ENCODE peak calls at places on chromosomes 16 and 17, in seven cellular contexts. One of them, this sample, is unnamed.
A peak's percentile ranks its signal among the peaks of the same experiment; 100 is the strongest.

GRCh38 chr16:8782673-8783072 is 14.8 kb downstream of the TMEM186 start:
- DNase-seq in psoas muscle: no peak
- DNase-seq in HL-60: no peak
- DNase-seq in Calu3: no peak
- DNase-seq in stimulated activated CD4-positive, alpha-beta T cell treated with anti-CD3 and anti-CD28 coated beads, Interleukin-2, amount 100 ng/mL, for 48 hours: no peak
- DNase-seq in astrocyte of the spinal cord: no peak
- DNase-seq in endothelial cell: no peak
- DNase-seq in this sample: no peak

GRCh38 chr17:29677139-29677834 is 54.6 kb upstream of the CORO6 start:
- DNase-seq in psoas muscle: peak; percentile 87
- DNase-seq in HL-60: no peak
- DNase-seq in Calu3: no peak
- DNase-seq in stimulated activated CD4-positive, alpha-beta T cell treated with anti-CD3 and anti-CD28 coated beads, Interleukin-2, amount 100 ng/mL, for 48 hours: no peak
- DNase-seq in astrocyte of the spinal cord: no peak
- DNase-seq in endothelial cell: no peak
- DNase-seq in this sample: no peak

GRCh38 chr17:7312432-7313027 is 2.6 kb downstream of the GPS2 start:
- DNase-seq in psoas muscle: no peak
- DNase-seq in HL-60: no peak
- DNase-seq in Calu3: no peak
- DNase-seq in stimulated activated CD4-positive, alpha-beta T cell treated with anti-CD3 and anti-CD28 coated beads, Interleukin-2, amount 100 ng/mL, for 48 hours: no peak
- DNase-seq in astrocyte of the spinal cord: no peak
- DNase-seq in endothelial cell: no peak
- DNase-seq in this sample: no peak

GRCh38 chr17:13272296-13272695 is 254.5 kb upstream of the ELAC2 start:
- DNase-seq in psoas muscle: no peak
- DNase-seq in HL-60: no peak
- DNase-seq in Calu3: no peak
- DNase-seq in stimulated activated CD4-positive, alpha-beta T cell treated with anti-CD3 and anti-CD28 coated beads, Interleukin-2, amount 100 ng/mL, for 48 hours: no peak
- DNase-seq in astrocyte of the spinal cord: no peak
- DNase-seq in endothelial cell: no peak
- DNase-seq in this sample: no peak

GRCh38 chr16:68356249-68356918 is 45.6 kb downstream of the PRMT7 start:
- DNase-seq in psoas muscle: no peak
- DNase-seq in HL-60: peak; percentile 92
- DNase-seq in Calu3: no peak
- DNase-seq in stimulated activated CD4-positive, alpha-beta T cell treated with anti-CD3 and anti-CD28 coated beads, Interleukin-2, amount 100 ng/mL, for 48 hours: peak; percentile 48
- DNase-seq in astrocyte of the spinal cord: peak; percentile 15
- DNase-seq in endothelial cell: no peak
- DNase-seq in this sample: no peak

GRCh38 chr17:58184308-58184985 is 8.1 kb upstream of the EPX start:
- DNase-seq in psoas muscle: no peak
- DNase-seq in HL-60: peak; percentile 88
- DNase-seq in Calu3: no peak
- DNase-seq in stimulated activated CD4-positive, alpha-beta T cell treated with anti-CD3 and anti-CD28 coated beads, Interleukin-2, amount 100 ng/mL, for 48 hours: no peak
- DNase-seq in astrocyte of the spinal cord: peak; percentile 67
- DNase-seq in endothelial cell: no peak
- DNase-seq in this sample: peak; percentile 86

GRCh38 chr17:57363998-57364645 is 107.8 kb downstream of the MSI2 start:
- DNase-seq in psoas muscle: no peak
- DNase-seq in HL-60: no peak
- DNase-seq in Calu3: no peak
- DNase-seq in stimulated activated CD4-positive, alpha-beta T cell treated with anti-CD3 and anti-CD28 coated beads, Interleukin-2, amount 100 ng/mL, for 48 hours: no peak
- DNase-seq in astrocyte of the spinal cord: peak; percentile 15
- DNase-seq in endothelial cell: no peak
- DNase-seq in this sample: no peak

GRCh38 chr17:35046740-35047283 is 16.7 kb downstream of the RFFL start:
- DNase-seq in psoas muscle: no peak
- DNase-seq in HL-60: no peak
- DNase-seq in Calu3: peak; percentile 43
- DNase-seq in stimulated activated CD4-positive, alpha-beta T cell treated with anti-CD3 and anti-CD28 coated beads, Interleukin-2, amount 100 ng/mL, for 48 hours: peak; percentile 55
- DNase-seq in astrocyte of the spinal cord: peak; percentile 88
- DNase-seq in endothelial cell: no peak
- DNase-seq in this sample: peak; percentile 86

GRCh38 chr16:85383836-85384825 is 229.0 kb upstream of the GSE1 start:
- DNase-seq in psoas muscle: peak; percentile 50
- DNase-seq in HL-60: no peak
- DNase-seq in Calu3: no peak
- DNase-seq in stimulated activated CD4-positive, alpha-beta T cell treated with anti-CD3 and anti-CD28 coated beads, Interleukin-2, amount 100 ng/mL, for 48 hours: no peak
- DNase-seq in astrocyte of the spinal cord: no peak
- DNase-seq in endothelial cell: no peak
- DNase-seq in this sample: no peak

GRCh38 chr16:12467418-12468210 is 336.1 kb downstream of the CPPED1 start:
- DNase-seq in psoas muscle: no peak
- DNase-seq in HL-60: no peak
- DNase-seq in Calu3: no peak
- DNase-seq in stimulated activated CD4-positive, alpha-beta T cell treated with anti-CD3 and anti-CD28 coated beads, Interleukin-2, amount 100 ng/mL, for 48 hours: no peak
- DNase-seq in astrocyte of the spinal cord: no peak
- DNase-seq in endothelial cell: no peak
- DNase-seq in this sample: no peak

GRCh38 chr16:81524382-81524781 is 79.8 kb downstream of the CMIP start:
- DNase-seq in psoas muscle: peak; percentile 26
- DNase-seq in HL-60: no peak
- DNase-seq in Calu3: no peak
- DNase-seq in stimulated activated CD4-positive, alpha-beta T cell treated with anti-CD3 and anti-CD28 coated beads, Interleukin-2, amount 100 ng/mL, for 48 hours: no peak
- DNase-seq in astrocyte of the spinal cord: no peak
- DNase-seq in endothelial cell: no peak
- DNase-seq in this sample: no peak

GRCh38 chr17:62188713-62189112 is 123.6 kb upstream of the MED13 start:
- DNase-seq in psoas muscle: no peak
- DNase-seq in HL-60: no peak
- DNase-seq in Calu3: peak; percentile 61
- DNase-seq in stimulated activated CD4-positive, alpha-beta T cell treated with anti-CD3 and anti-CD28 coated beads, Interleukin-2, amount 100 ng/mL, for 48 hours: no peak
- DNase-seq in astrocyte of the spinal cord: no peak
- DNase-seq in endothelial cell: no peak
- DNase-seq in this sample: no peak

GRCh38 chr17:21214777-21215541 is 998 bp upstream of the TMEM11 start:
- DNase-seq in psoas muscle: peak; percentile 66
- DNase-seq in HL-60: peak; percentile 28
- DNase-seq in Calu3: peak; percentile 2
- DNase-seq in stimulated activated CD4-positive, alpha-beta T cell treated with anti-CD3 and anti-CD28 coated beads, Interleukin-2, amount 100 ng/mL, for 48 hours: no peak
- DNase-seq in astrocyte of the spinal cord: no peak
- DNase-seq in endothelial cell: peak; percentile 31
- DNase-seq in this sample: no peak

GRCh38 chr16:13441675-13442074 is 478.3 kb upstream of the ERCC4 start:
- DNase-seq in psoas muscle: no peak
- DNase-seq in HL-60: no peak
- DNase-seq in Calu3: no peak
- DNase-seq in stimulated activated CD4-positive, alpha-beta T cell treated with anti-CD3 and anti-CD28 coated beads, Interleukin-2, amount 100 ng/mL, for 48 hours: no peak
- DNase-seq in astrocyte of the spinal cord: no peak
- DNase-seq in endothelial cell: no peak
- DNase-seq in this sample: no peak

GRCh38 chr17:65742433-65743312 is 181.2 kb upstream of the AXIN2 start:
- DNase-seq in psoas muscle: no peak
- DNase-seq in HL-60: no peak
- DNase-seq in Calu3: no peak
- DNase-seq in stimulated activated CD4-positive, alpha-beta T cell treated with anti-CD3 and anti-CD28 coated beads, Interleukin-2, amount 100 ng/mL, for 48 hours: no peak
- DNase-seq in astrocyte of the spinal cord: peak; percentile 93
- DNase-seq in endothelial cell: no peak
- DNase-seq in this sample: peak; percentile 74

GRCh38 chr16:4475880-4476790 is at the start of gene HMOX2:
- DNase-seq in psoas muscle: peak; percentile 96
- DNase-seq in HL-60: peak; percentile 94
- DNase-seq in Calu3: peak; percentile 99
- DNase-seq in stimulated activated CD4-positive, alpha-beta T cell treated with anti-CD3 and anti-CD28 coated beads, Interleukin-2, amount 100 ng/mL, for 48 hours: peak; percentile 94
- DNase-seq in astrocyte of the spinal cord: peak; percentile 91
- DNase-seq in endothelial cell: peak; percentile 95
- DNase-seq in this sample: peak; percentile 87

GRCh38 chr16:47666434-47666833 is 205.3 kb downstream of the PHKB start:
- DNase-seq in psoas muscle: no peak
- DNase-seq in HL-60: no peak
- DNase-seq in Calu3: no peak
- DNase-seq in stimulated activated CD4-positive, alpha-beta T cell treated with anti-CD3 and anti-CD28 coated beads, Interleukin-2, amount 100 ng/mL, for 48 hours: no peak
- DNase-seq in astrocyte of the spinal cord: no peak
- DNase-seq in endothelial cell: no peak
- DNase-seq in this sample: no peak

GRCh38 chr17:31517524-31517923 is 126.0 kb downstream of the RAB11FIP4 start:
- DNase-seq in psoas muscle: no peak
- DNase-seq in HL-60: no peak
- DNase-seq in Calu3: peak; percentile 43
- DNase-seq in stimulated activated CD4-positive, alpha-beta T cell treated with anti-CD3 and anti-CD28 coated beads, Interleukin-2, amount 100 ng/mL, for 48 hours: no peak
- DNase-seq in astrocyte of the spinal cord: no peak
- DNase-seq in endothelial cell: peak; percentile 23
- DNase-seq in this sample: peak; percentile 45

GRCh38 chr16:87216148-87216823 is 100.9 kb downstream of the C16orf95 start:
- DNase-seq in psoas muscle: no peak
- DNase-seq in HL-60: no peak
- DNase-seq in Calu3: no peak
- DNase-seq in stimulated activated CD4-positive, alpha-beta T cell treated with anti-CD3 and anti-CD28 coated beads, Interleukin-2, amount 100 ng/mL, for 48 hours: no peak
- DNase-seq in astrocyte of the spinal cord: no peak
- DNase-seq in endothelial cell: no peak
- DNase-seq in this sample: no peak

GRCh38 chr17:49815761-49816281 is 27.3 kb downstream of the KAT7 start:
- DNase-seq in psoas muscle: no peak
- DNase-seq in HL-60: no peak
- DNase-seq in Calu3: no peak
- DNase-seq in stimulated activated CD4-positive, alpha-beta T cell treated with anti-CD3 and anti-CD28 coated beads, Interleukin-2, amount 100 ng/mL, for 48 hours: no peak
- DNase-seq in astrocyte of the spinal cord: no peak
- DNase-seq in endothelial cell: no peak
- DNase-seq in this sample: no peak

GRCh38 chr17:50101346-50102163 is 6.4 kb downstream of the PDK2 start:
- DNase-seq in psoas muscle: peak; percentile 65
- DNase-seq in HL-60: no peak
- DNase-seq in Calu3: peak; percentile 45
- DNase-seq in stimulated activated CD4-positive, alpha-beta T cell treated with anti-CD3 and anti-CD28 coated beads, Interleukin-2, amount 100 ng/mL, for 48 hours: no peak
- DNase-seq in astrocyte of the spinal cord: no peak
- DNase-seq in endothelial cell: no peak
- DNase-seq in this sample: no peak

GRCh38 chr17:77184474-77184873 is 43.7 kb downstream of the SEC14L1 start:
- DNase-seq in psoas muscle: no peak
- DNase-seq in HL-60: no peak
- DNase-seq in Calu3: no peak
- DNase-seq in stimulated activated CD4-positive, alpha-beta T cell treated with anti-CD3 and anti-CD28 coated beads, Interleukin-2, amount 100 ng/mL, for 48 hours: no peak
- DNase-seq in astrocyte of the spinal cord: peak; percentile 37
- DNase-seq in endothelial cell: no peak
- DNase-seq in this sample: no peak

GRCh38 chr16:883340-883739 is 82.8 kb upstream of the GNG13 start:
- DNase-seq in psoas muscle: no peak
- DNase-seq in HL-60: no peak
- DNase-seq in Calu3: no peak
- DNase-seq in stimulated activated CD4-positive, alpha-beta T cell treated with anti-CD3 and anti-CD28 coated beads, Interleukin-2, amount 100 ng/mL, for 48 hours: no peak
- DNase-seq in astrocyte of the spinal cord: no peak
- DNase-seq in endothelial cell: no peak
- DNase-seq in this sample: no peak

GRCh38 chr17:82297280-82297803 is 20.1 kb downstream of the CD7 start:
- DNase-seq in psoas muscle: peak; percentile 96
- DNase-seq in HL-60: peak; percentile 87
- DNase-seq in Calu3: peak; percentile 57
- DNase-seq in stimulated activated CD4-positive, alpha-beta T cell treated with anti-CD3 and anti-CD28 coated beads, Interleukin-2, amount 100 ng/mL, for 48 hours: peak; percentile 83
- DNase-seq in astrocyte of the spinal cord: peak; percentile 96
- DNase-seq in endothelial cell: no peak
- DNase-seq in this sample: peak; percentile 92

GRCh38 chr17:64741038-64741641 is 79.0 kb upstream of the SMURF2 start:
- DNase-seq in psoas muscle: no peak
- DNase-seq in HL-60: peak; percentile 33
- DNase-seq in Calu3: no peak
- DNase-seq in stimulated activated CD4-positive, alpha-beta T cell treated with anti-CD3 and anti-CD28 coated beads, Interleukin-2, amount 100 ng/mL, for 48 hours: no peak
- DNase-seq in astrocyte of the spinal cord: peak; percentile 74
- DNase-seq in endothelial cell: no peak
- DNase-seq in this sample: peak; percentile 60

GRCh38 chr17:83155128-83156081 is 76.0 kb downstream of the METRNL start:
- DNase-seq in psoas muscle: peak; percentile 64
- DNase-seq in HL-60: no peak
- DNase-seq in Calu3: no peak
- DNase-seq in stimulated activated CD4-positive, alpha-beta T cell treated with anti-CD3 and anti-CD28 coated beads, Interleukin-2, amount 100 ng/mL, for 48 hours: no peak
- DNase-seq in astrocyte of the spinal cord: peak; percentile 76
- DNase-seq in endothelial cell: no peak
- DNase-seq in this sample: peak; percentile 73

GRCh38 chr17:27354491-27355081 is 60.7 kb downstream of the WSB1 start:
- DNase-seq in psoas muscle: no peak
- DNase-seq in HL-60: peak; percentile 40
- DNase-seq in Calu3: peak; percentile 11
- DNase-seq in stimulated activated CD4-positive, alpha-beta T cell treated with anti-CD3 and anti-CD28 coated beads, Interleukin-2, amount 100 ng/mL, for 48 hours: no peak
- DNase-seq in astrocyte of the spinal cord: no peak
- DNase-seq in endothelial cell: no peak
- DNase-seq in this sample: no peak

GRCh38 chr17:40646791-40647548 is 648 bp downstream of the SMARCE1 start:
- DNase-seq in psoas muscle: no peak
- DNase-seq in HL-60: peak; percentile 52
- DNase-seq in Calu3: no peak
- DNase-seq in stimulated activated CD4-positive, alpha-beta T cell treated with anti-CD3 and anti-CD28 coated beads, Interleukin-2, amount 100 ng/mL, for 48 hours: no peak
- DNase-seq in astrocyte of the spinal cord: no peak
- DNase-seq in endothelial cell: peak; percentile 46
- DNase-seq in this sample: no peak

GRCh38 chr16:4570688-4571321 is 14.7 kb downstream of the C16orf96 start:
- DNase-seq in psoas muscle: no peak
- DNase-seq in HL-60: no peak
- DNase-seq in Calu3: no peak
- DNase-seq in stimulated activated CD4-positive, alpha-beta T cell treated with anti-CD3 and anti-CD28 coated beads, Interleukin-2, amount 100 ng/mL, for 48 hours: no peak
- DNase-seq in astrocyte of the spinal cord: no peak
- DNase-seq in endothelial cell: no peak
- DNase-seq in this sample: no peak

GRCh38 chr17:28612531-28612930 is 1.5 kb downstream of the RSKR start:
- DNase-seq in psoas muscle: no peak
- DNase-seq in HL-60: peak; percentile 30
- DNase-seq in Calu3: no peak
- DNase-seq in stimulated activated CD4-positive, alpha-beta T cell treated with anti-CD3 and anti-CD28 coated beads, Interleukin-2, amount 100 ng/mL, for 48 hours: no peak
- DNase-seq in astrocyte of the spinal cord: no peak
- DNase-seq in endothelial cell: no peak
- DNase-seq in this sample: no peak